ENCODE peak calls at places on chromosome 1, in ten cellular contexts. K, Z, C, R, U, X, G, F, J and S are unnamed samples.

GRCh38 chr1:71037066-71037465 is 10.6 kb downstream of the PTGER3 start:
- DNase-seq in R (no peak), X (no peak), J (no peak), Z (no peak), F (no peak), K (no peak), G (no peak), U (no peak), C (no peak), S (no peak)

GRCh38 chr1:68140536-68140935 is 90.1 kb upstream of the DIRAS3 start:
- DNase-seq in J (no peak), Z (no peak), G (peak), F (no peak), U (no peak), R (no peak), X (no peak), C (no peak), K (no peak), S (no peak)

GRCh38 chr1:166511754-166512153 is 327.5 kb upstream of the POGK start:
- DNase-seq in U (no peak), Z (no peak), R (no peak), K (no peak), J (no peak), X (no peak), G (peak), F (no peak), C (no peak), S (no peak)

GRCh38 chr1:28078680-28079626 is 9.5 kb downstream of the EYA3 start:
- DNase-seq in C (peak), G (peak), X (no peak), R (no peak), F (no peak), K (peak), Z (no peak), U (no peak), J (no peak), S (no peak)

GRCh38 chr1:225651872-225652725 is 824 bp downstream of the ENAH start:
- DNase-seq in J (peak), X (peak), K (peak), G (no peak), R (no peak), C (peak), U (no peak), F (no peak), Z (no peak), S (peak)

GRCh38 chr1:7229186-7229585 is 443.9 kb downstream of the CAMTA1 start:
- DNase-seq in X (no peak), F (no peak), K (no peak), R (no peak), Z (no peak), J (no peak), G (no peak), U (no peak), C (no peak), S (no peak)

GRCh38 chr1:108692724-108693655 is 880 bp downstream of the PRPF38B start:
- DNase-seq in U (peak), G (peak), F (peak), R (peak), J (peak), C (peak), Z (peak), K (peak), X (peak), S (peak)

GRCh38 chr1:205458777-205459566 is 3.1 kb upstream of the BLACAT1 start:
- DNase-seq in U (no peak), F (no peak), R (no peak), X (no peak), G (peak), Z (peak), C (peak), K (peak), J (no peak), S (peak)

GRCh38 chr1:235259133-235259778 is 68.7 kb downstream of the ARID4B start:
- DNase-seq in R (no peak), Z (no peak), C (no peak), X (no peak), K (no peak), G (no peak), J (no peak), U (no peak), F (no peak), S (no peak)

GRCh38 chr1:15065736-15066135 is 87.8 kb upstream of the TMEM51 start:
- DNase-seq in X (no peak), J (no peak), R (no peak), Z (no peak), G (no peak), C (no peak), F (no peak), U (no peak), K (no peak), S (no peak)